ENCODE peak calls at places on chromosomes 1 and 21, in seven cellular contexts. One of them, this sample, is unnamed.
A peak's percentile ranks its signal among the peaks of the same experiment; 100 is the strongest.

GRCh38 chr1:32627596-32628162 is 22.7 kb downstream of the ZBTB8OS start:
- DNase-seq in SK-N-SH: no peak
- DNase-seq in K562: no peak
- DNase-seq in HCT116: no peak
- DNase-seq in HepG2: no peak
- DNase-seq in GM12878: peak; percentile 69
- DNase-seq in H1: no peak
- DNase-seq in this sample: no peak

GRCh38 chr1:6624712-6625578 is at the start of gene THAP3:
- DNase-seq in SK-N-SH: peak; percentile 98
- DNase-seq in K562: peak; percentile 93
- DNase-seq in HCT116: peak; percentile 96
- DNase-seq in HepG2: peak; percentile 73
- DNase-seq in GM12878: peak; percentile 64
- DNase-seq in H1: no peak
- DNase-seq in this sample: peak; percentile 59

GRCh38 chr1:206685749-206686485 is 1.2 kb downstream of the MAPKAPK2 start:
- DNase-seq in SK-N-SH: peak; percentile 78
- DNase-seq in K562: peak; percentile 78
- DNase-seq in HCT116: peak; percentile 24
- DNase-seq in HepG2: peak; percentile 54
- DNase-seq in GM12878: no peak
- DNase-seq in H1: no peak
- DNase-seq in this sample: no peak

GRCh38 chr1:39051956-39052355 is 25.8 kb downstream of the NDUFS5 start:
- DNase-seq in SK-N-SH: no peak
- DNase-seq in K562: no peak
- DNase-seq in HCT116: no peak
- DNase-seq in HepG2: no peak
- DNase-seq in GM12878: no peak
- DNase-seq in H1: peak; percentile 34
- DNase-seq in this sample: peak; percentile 48

GRCh38 chr21:29372063-29372802 is 73.5 kb downstream of the BACH1 start:
- DNase-seq in SK-N-SH: peak; percentile 50
- DNase-seq in K562: peak; percentile 80
- DNase-seq in HCT116: peak; percentile 67
- DNase-seq in HepG2: peak; percentile 78
- DNase-seq in GM12878: peak; percentile 59
- DNase-seq in H1: no peak
- DNase-seq in this sample: peak; percentile 89

GRCh38 chr1:8474369-8474768 is 156.5 kb downstream of the SLC45A1 start:
- DNase-seq in SK-N-SH: no peak
- DNase-seq in K562: no peak
- DNase-seq in HCT116: no peak
- DNase-seq in HepG2: no peak
- DNase-seq in GM12878: no peak
- DNase-seq in H1: no peak
- DNase-seq in this sample: no peak

GRCh38 chr1:108190001-108190634 is 10.0 kb downstream of the SLC25A24 start:
- DNase-seq in SK-N-SH: no peak
- DNase-seq in K562: peak; percentile 40
- DNase-seq in HCT116: no peak
- DNase-seq in HepG2: no peak
- DNase-seq in GM12878: no peak
- DNase-seq in H1: no peak
- DNase-seq in this sample: no peak

GRCh38 chr1:121558514-121558913 is 373.7 kb downstream of the SRGAP2C start:
- DNase-seq in SK-N-SH: no peak
- DNase-seq in K562: no peak
- DNase-seq in HCT116: no peak
- DNase-seq in HepG2: no peak
- DNase-seq in GM12878: no peak
- DNase-seq in H1: no peak
- DNase-seq in this sample: no peak

DNA sequence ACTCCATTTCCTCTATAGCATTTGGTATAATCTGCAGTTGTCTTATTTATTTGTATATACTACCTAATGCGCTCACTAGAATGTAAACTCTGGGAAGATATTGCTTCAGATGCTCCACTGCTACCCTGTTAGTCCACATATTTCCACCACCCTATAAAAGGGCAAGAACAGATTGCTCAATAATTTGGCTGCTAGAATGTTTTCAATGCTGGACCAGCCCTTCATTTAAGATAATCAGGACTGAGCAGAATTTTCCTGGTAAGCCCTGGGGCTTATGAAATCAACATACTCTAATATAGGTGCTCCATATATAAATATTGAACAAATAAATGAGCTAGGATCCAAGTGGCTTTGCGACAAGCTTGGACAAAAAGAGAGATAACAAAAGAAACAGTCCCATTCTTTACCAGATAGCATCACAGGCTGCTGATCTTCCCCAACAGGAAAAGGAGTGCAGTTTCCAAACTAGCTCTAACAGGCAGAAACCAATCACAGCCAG is 8.4 kb downstream of the BCAR3 start:
- DNase-seq in SK-N-SH: peak; percentile 40
- DNase-seq in K562: no peak
- DNase-seq in HCT116: no peak
- DNase-seq in HepG2: no peak
- DNase-seq in GM12878: no peak
- DNase-seq in H1: no peak
- DNase-seq in this sample: no peak
- H3K4me1 ChIP-seq in SK-N-SH: peaks cover 68% of the 10 kb centered on the region
- H3K4me1 ChIP-seq in K562: peaks cover 25% of the 10 kb centered on the region
- H3K4me1 ChIP-seq in HCT116: peaks cover 73% of the 10 kb centered on the region
- H3K4me1 ChIP-seq in HepG2: peaks cover 72% of the 10 kb centered on the region
- H3K4me1 ChIP-seq in GM12878: no peaks in the 10 kb centered on the region
- H3K4me1 ChIP-seq in H1: no peaks in the 10 kb centered on the region
- H3K4me1 ChIP-seq in this sample: peaks cover 12% of the 10 kb centered on the region

DNA sequence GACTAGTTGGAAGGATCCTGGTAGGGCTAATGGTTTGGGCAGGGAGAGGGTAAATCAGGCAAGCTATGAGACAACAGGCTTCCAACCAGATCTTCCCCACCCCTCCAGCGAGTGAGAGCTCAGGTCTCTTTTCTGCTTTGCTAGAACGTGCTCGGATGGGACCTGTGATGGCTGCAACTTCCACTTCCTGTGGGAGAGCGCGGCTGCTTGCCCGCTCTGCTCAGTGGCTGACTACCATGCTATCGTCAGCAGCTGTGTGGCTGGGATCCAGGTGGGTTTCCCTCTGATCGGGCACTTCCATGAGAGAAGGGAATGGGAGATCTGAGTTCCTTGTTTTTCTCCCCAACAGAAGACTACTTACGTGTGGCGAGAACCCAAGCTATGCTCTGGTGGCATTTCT is 14.0 kb upstream of the SARS1 start:
- DNase-seq in SK-N-SH: no peak
- DNase-seq in K562: no peak
- DNase-seq in HCT116: no peak
- DNase-seq in HepG2: no peak
- DNase-seq in GM12878: no peak
- DNase-seq in H1: no peak
- DNase-seq in this sample: no peak
- TF ChIP-seq YY1 in SK-N-SH: no peak
- TF ChIP-seq YY1 in K562: no peak
- TF ChIP-seq YY1 in HCT116: no peak
- TF ChIP-seq YY1 in HepG2: no peak
- TF ChIP-seq YY1 in GM12878: no peak
- TF ChIP-seq YY1 in H1: no peak
- TF ChIP-seq YY1 in this sample: no peak

GRCh38 chr1:26237230-26237966 is 3.4 kb downstream of the CEP85 start:
- DNase-seq in SK-N-SH: no peak
- DNase-seq in K562: no peak
- DNase-seq in HCT116: no peak
- DNase-seq in HepG2: no peak
- DNase-seq in GM12878: no peak
- DNase-seq in H1: no peak
- DNase-seq in this sample: no peak
- H3K36me3 ChIP-seq in SK-N-SH: no peaks in the 10 kb centered on the region
- H3K36me3 ChIP-seq in K562: peaks cover 51% of the 10 kb centered on the region
- H3K36me3 ChIP-seq in HCT116: peaks cover 6% of the 10 kb centered on the region
- H3K36me3 ChIP-seq in HepG2: peaks cover 2% of the 10 kb centered on the region
- H3K36me3 ChIP-seq in GM12878: no peaks in the 10 kb centered on the region
- H3K36me3 ChIP-seq in H1: no peaks in the 10 kb centered on the region
- H3K36me3 ChIP-seq in this sample: peaks cover 31% of the 10 kb centered on the region

GRCh38 chr1:235918032-235918431 is 51.3 kb upstream of the LYST start:
- DNase-seq in SK-N-SH: peak; percentile 72
- DNase-seq in K562: no peak
- DNase-seq in HCT116: no peak
- DNase-seq in HepG2: no peak
- DNase-seq in GM12878: no peak
- DNase-seq in H1: no peak
- DNase-seq in this sample: no peak
- H3K4me1 ChIP-seq in SK-N-SH: peaks cover 45% of the 10 kb centered on the region
- H3K4me1 ChIP-seq in K562: no peaks in the 10 kb centered on the region
- H3K4me1 ChIP-seq in HCT116: peaks cover 51% of the 10 kb centered on the region
- H3K4me1 ChIP-seq in HepG2: peaks cover 10% of the 10 kb centered on the region
- H3K4me1 ChIP-seq in GM12878: peaks cover 3% of the 10 kb centered on the region
- H3K4me1 ChIP-seq in H1: peaks cover 6% of the 10 kb centered on the region
- H3K4me1 ChIP-seq in this sample: peaks cover 4% of the 10 kb centered on the region

DNA sequence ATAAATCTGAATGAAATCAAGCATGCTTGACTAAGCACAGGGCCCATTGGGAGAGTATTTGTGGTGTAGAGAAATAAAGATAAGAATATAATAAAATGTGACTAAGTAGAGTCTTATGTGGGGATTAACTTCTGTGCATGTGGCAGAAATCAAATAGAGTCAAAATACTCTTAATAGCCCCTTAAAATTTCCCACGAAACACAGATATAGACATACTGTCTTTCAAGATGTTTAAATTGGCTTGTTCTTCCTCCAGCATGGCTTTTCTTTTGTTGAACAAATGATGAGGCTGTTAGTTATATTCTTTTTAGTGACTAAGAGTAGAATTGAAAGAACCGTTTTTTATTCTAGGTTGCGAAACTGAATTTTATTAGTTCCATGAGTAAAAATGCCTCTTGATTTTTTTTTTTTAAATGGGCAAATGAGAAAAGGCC is 112.3 kb downstream of the RPS6KC1 start:
- DNase-seq in SK-N-SH: no peak
- DNase-seq in K562: no peak
- DNase-seq in HCT116: no peak
- DNase-seq in HepG2: no peak
- DNase-seq in GM12878: no peak
- DNase-seq in H1: no peak
- DNase-seq in this sample: no peak
- TF ChIP-seq YY1 in SK-N-SH: no peak
- TF ChIP-seq YY1 in K562: no peak
- TF ChIP-seq YY1 in HCT116: no peak
- TF ChIP-seq YY1 in HepG2: no peak
- TF ChIP-seq YY1 in GM12878: no peak
- TF ChIP-seq YY1 in H1: no peak
- TF ChIP-seq YY1 in this sample: no peak

DNA sequence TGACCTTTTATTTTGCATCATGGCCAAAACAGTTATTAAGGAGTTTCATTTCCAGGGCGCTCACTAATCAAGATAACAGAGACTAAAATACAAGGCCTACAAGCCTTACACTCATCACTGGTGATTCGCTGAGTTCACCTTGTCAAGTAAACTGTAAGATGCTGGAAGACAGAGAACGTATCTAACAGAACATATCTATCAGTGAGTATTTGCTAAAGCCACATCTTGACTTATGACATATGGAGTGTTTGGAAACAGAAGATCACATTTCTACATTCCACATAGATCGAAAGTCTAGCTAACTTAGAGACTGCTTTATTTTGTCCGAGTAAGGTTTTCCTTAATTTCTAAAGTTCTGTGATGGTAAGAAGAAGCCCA is 506.5 kb downstream of the SMYD3 start:
- DNase-seq in SK-N-SH: no peak
- DNase-seq in K562: no peak
- DNase-seq in HCT116: no peak
- DNase-seq in HepG2: no peak
- DNase-seq in GM12878: no peak
- DNase-seq in H1: no peak
- DNase-seq in this sample: no peak
- H3K36me3 ChIP-seq in SK-N-SH: no peaks in the 10 kb centered on the region
- H3K36me3 ChIP-seq in K562: no peaks in the 10 kb centered on the region
- H3K36me3 ChIP-seq in HCT116: no peaks in the 10 kb centered on the region
- H3K36me3 ChIP-seq in HepG2: no peaks in the 10 kb centered on the region
- H3K36me3 ChIP-seq in GM12878: no peaks in the 10 kb centered on the region
- H3K36me3 ChIP-seq in H1: no peaks in the 10 kb centered on the region
- H3K36me3 ChIP-seq in this sample: no peaks in the 10 kb centered on the region

GRCh38 chr1:27367160-27367650 is 444 bp upstream of the MAP3K6 start:
- DNase-seq in SK-N-SH: no peak
- DNase-seq in K562: no peak
- DNase-seq in HCT116: no peak
- DNase-seq in HepG2: no peak
- DNase-seq in GM12878: no peak
- DNase-seq in H1: no peak
- DNase-seq in this sample: no peak
- H3K4me1 ChIP-seq in SK-N-SH: peaks cover 4% of the 10 kb centered on the region
- H3K4me1 ChIP-seq in K562: peaks cover 20% of the 10 kb centered on the region
- H3K4me1 ChIP-seq in HCT116: peaks cover 32% of the 10 kb centered on the region
- H3K4me1 ChIP-seq in HepG2: peaks cover 27% of the 10 kb centered on the region
- H3K4me1 ChIP-seq in GM12878: peaks cover 15% of the 10 kb centered on the region
- H3K4me1 ChIP-seq in H1: peaks cover 16% of the 10 kb centered on the region
- H3K4me1 ChIP-seq in this sample: peaks cover 24% of the 10 kb centered on the region

DNA sequence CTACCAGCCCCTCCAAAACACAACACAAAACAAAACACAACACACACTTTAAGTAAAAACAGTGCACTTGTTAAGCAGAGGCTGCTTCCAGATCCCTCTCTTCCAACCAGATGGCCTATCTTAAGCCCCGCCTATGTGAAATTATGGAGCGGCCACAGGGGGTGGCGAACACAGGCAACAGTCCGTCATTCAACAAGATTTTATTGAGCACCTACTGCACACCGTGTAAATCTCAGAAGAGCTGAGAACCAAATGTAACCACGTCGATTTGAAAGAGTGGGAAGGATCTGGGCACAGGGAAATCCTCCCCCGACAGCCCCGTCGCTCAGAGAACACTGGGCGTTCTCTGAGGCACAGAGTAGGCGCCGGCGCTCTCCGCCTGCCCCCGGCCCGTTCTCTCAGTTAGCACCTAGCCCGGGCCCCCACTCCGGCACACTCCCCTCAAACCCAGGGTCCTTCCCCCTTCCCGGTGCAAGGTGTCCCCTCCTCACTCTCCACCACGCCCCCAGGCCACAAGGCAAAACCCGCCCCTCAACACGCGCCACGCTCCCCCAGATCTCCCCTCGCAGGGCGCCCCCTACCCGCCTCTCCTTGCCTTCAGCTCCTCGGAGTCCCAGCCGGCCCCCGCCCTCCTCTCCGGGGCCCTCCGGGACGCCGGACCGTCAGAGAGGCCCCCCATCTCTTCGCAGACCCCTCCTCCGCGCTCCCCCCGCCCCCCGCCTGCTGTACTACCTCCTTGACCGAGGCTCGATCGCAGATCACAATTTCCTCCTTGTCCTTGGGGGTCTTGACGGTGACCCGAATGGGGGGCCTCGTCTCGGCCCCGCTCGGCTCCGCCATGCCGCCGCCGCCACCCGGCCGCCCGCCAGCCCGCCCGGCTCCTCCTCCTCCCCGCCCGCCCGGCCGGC is 482 bp downstream of the UBQLN4 start:
- DNase-seq in SK-N-SH: peak; percentile 89
- DNase-seq in K562: peak; percentile 87
- DNase-seq in HCT116: peak; percentile 72
- DNase-seq in HepG2: peak; percentile 65
- DNase-seq in GM12878: no peak
- DNase-seq in H1: no peak
- DNase-seq in this sample: peak; percentile 79
- TF ChIP-seq YY1 in SK-N-SH: no peak
- TF ChIP-seq YY1 in K562: no peak
- TF ChIP-seq YY1 in HCT116: no peak
- TF ChIP-seq YY1 in HepG2: no peak
- TF ChIP-seq YY1 in GM12878: peak; percentile 11
- TF ChIP-seq YY1 in H1: no peak
- TF ChIP-seq YY1 in this sample: no peak

This sample was measured in NT2/D1.